ENCODE peak calls at places on chromosomes 13 and 19, in six cellular contexts. O is neuronal stem cell, R is IMR-90, G is trophoblast cell, D is H9, C is H1. I is an unnamed sample.
A peak's percentile ranks its signal among the peaks of the same experiment; 100 is the strongest.

GRCh38 chr13:42101821-42102580 is 53.6 kb downstream of the DGKH start:
- DNase-seq in O (no peak), R (no peak), G (no peak), D (no peak), C (no peak), I (no peak)

GRCh38 chr19:23075031-23075733 is 41.6 kb upstream of the ZNF730 start:
- DNase-seq in O (peak; percentile 81), R (peak; percentile 72), G (peak; percentile 78), D (peak; percentile 97), C (peak; percentile 95), I (peak; percentile 82)

GRCh38 chr13:29582171-29582570 is 13.3 kb downstream of the SLC7A1 start:
- DNase-seq in O (no peak), R (no peak), G (no peak), D (no peak), C (no peak), I (no peak)

GRCh38 chr19:48511321-48511731 is 309 bp downstream of the LMTK3 start:
- DNase-seq in O (no peak), R (no peak), G (peak; percentile 75), D (no peak), C (peak; percentile 74), I (no peak)

GRCh38 chr19:36041831-36042230 is 9.2 kb upstream of the CLIP3 start:
- DNase-seq in O (no peak), R (peak; percentile 82), G (peak; percentile 94), D (no peak), C (no peak), I (peak; percentile 76)

GRCh38 chr13:112322562-112322961 is 53.6 kb upstream of the SPACA7 start:
- DNase-seq in O (no peak), R (no peak), G (no peak), D (no peak), C (no peak), I (no peak)

GRCh38 chr19:13155472-13156284 is 5.5 kb downstream of the IER2 start:
- DNase-seq in O (peak; percentile 83), R (peak; percentile 76), G (peak; percentile 96), D (peak; percentile 94), C (peak; percentile 89), I (peak; percentile 96)

GRCh38 chr13:39385621-39386231 is 217.3 kb downstream of the LHFPL6 start:
- DNase-seq in O (peak; percentile 36), R (peak; percentile 15), G (no peak), D (peak; percentile 47), C (no peak), I (no peak)

GRCh38 chr19:9877775-9878510 is 42.8 kb downstream of the PIN1 start:
- DNase-seq in O (no peak), R (peak; percentile 70), G (no peak), D (no peak), C (no peak), I (peak; percentile 38)

GRCh38 chr13:112959701-112960542 is 9.1 kb upstream of the MCF2L start:
- DNase-seq in O (no peak), R (no peak), G (no peak), D (no peak), C (no peak), I (no peak)

GRCh38 chr13:29846475-29847256 is 3.8 kb downstream of the UBL3 start:
- DNase-seq in O (no peak), R (no peak), G (no peak), D (no peak), C (no peak), I (no peak)

GRCh38 chr13:109816112-109816978 is 30.0 kb upstream of the IRS2 start:
- DNase-seq in O (no peak), R (no peak), G (no peak), D (no peak), C (no peak), I (no peak)

GRCh38 chr19:23505738-23506137 is 110.5 kb upstream of the ZNF91 start:
- DNase-seq in O (no peak), R (no peak), G (no peak), D (no peak), C (no peak), I (no peak)

GRCh38 chr19:13058951-13059660 is 43.6 kb downstream of the LYL1 start:
- DNase-seq in O (no peak), R (no peak), G (no peak), D (no peak), C (no peak), I (no peak)

GRCh38 chr13:109743706-109744453 is 42.5 kb downstream of the IRS2 start:
- DNase-seq in O (no peak), R (peak; percentile 78), G (peak; percentile 96), D (peak; percentile 43), C (no peak), I (peak; percentile 86)

GRCh38 chr13:100491164-100491847 is 97.3 kb downstream of the GGACT start:
- DNase-seq in O (no peak), R (peak; percentile 63), G (peak; percentile 25), D (no peak), C (no peak), I (peak; percentile 72)

GRCh38 chr13:113544896-113545295 is 39.7 kb upstream of the TFDP1 start:
- DNase-seq in O (no peak), R (no peak), G (no peak), D (peak; percentile 15), C (no peak), I (no peak)

GRCh38 chr19:55703790-55704215 is 28.8 kb downstream of the EPN1 start:
- DNase-seq in O (no peak), R (no peak), G (peak; percentile 71), D (peak; percentile 77), C (peak; percentile 92), I (no peak)

GRCh38 chr19:53503126-53503525 is 34.8 kb upstream of the ZNF331 start:
- DNase-seq in O (no peak), R (no peak), G (no peak), D (no peak), C (no peak), I (no peak)

GRCh38 chr13:77345150-77345780 is 18.4 kb upstream of the MYCBP2 start:
- DNase-seq in O (no peak), R (no peak), G (peak; percentile 71), D (no peak), C (no peak), I (no peak)

GRCh38 chr13:34764246-34764645 is 177.8 kb upstream of the NBEA start:
- DNase-seq in O (no peak), R (no peak), G (peak; percentile 84), D (no peak), C (no peak), I (no peak)

GRCh38 chr19:54462713-54463530 is 656 bp downstream of the LENG9 start:
- DNase-seq in O (peak; percentile 59), R (peak; percentile 46), G (peak; percentile 65), D (peak; percentile 81), C (peak; percentile 83), I (peak; percentile 74)

GRCh38 chr13:101309014-101309619 is 107.2 kb downstream of the NALCN start:
- DNase-seq in O (no peak), R (peak; percentile 46), G (peak; percentile 59), D (no peak), C (no peak), I (no peak)

GRCh38 chr13:98853791-98854191 is 101.3 kb upstream of the SLC15A1 start:
- DNase-seq in O (no peak), R (peak; percentile 56), G (no peak), D (no peak), C (no peak), I (peak; percentile 53)

GRCh38 chr13:98858206-98858605 is 105.7 kb upstream of the SLC15A1 start:
- DNase-seq in O (no peak), R (no peak), G (no peak), D (no peak), C (no peak), I (no peak)

GRCh38 chr13:98851276-98851675 is 98.8 kb upstream of the SLC15A1 start:
- DNase-seq in O (no peak), R (no peak), G (no peak), D (no peak), C (no peak), I (no peak)

GRCh38 chr13:98856983-98857382 is 104.5 kb upstream of the SLC15A1 start:
- DNase-seq in O (no peak), R (no peak), G (no peak), D (no peak), C (no peak), I (no peak)

GRCh38 chr13:98854448-98854847 is 102.0 kb upstream of the SLC15A1 start:
- DNase-seq in O (no peak), R (no peak), G (no peak), D (no peak), C (no peak), I (no peak)
- H4K91ac ChIP-seq in O (no peak overlapping the region), R (no peak overlapping the region), G (no peak overlapping the region), D (no peak overlapping the region), C (no peak overlapping the region), I (no peak overlapping the region)

DNA sequence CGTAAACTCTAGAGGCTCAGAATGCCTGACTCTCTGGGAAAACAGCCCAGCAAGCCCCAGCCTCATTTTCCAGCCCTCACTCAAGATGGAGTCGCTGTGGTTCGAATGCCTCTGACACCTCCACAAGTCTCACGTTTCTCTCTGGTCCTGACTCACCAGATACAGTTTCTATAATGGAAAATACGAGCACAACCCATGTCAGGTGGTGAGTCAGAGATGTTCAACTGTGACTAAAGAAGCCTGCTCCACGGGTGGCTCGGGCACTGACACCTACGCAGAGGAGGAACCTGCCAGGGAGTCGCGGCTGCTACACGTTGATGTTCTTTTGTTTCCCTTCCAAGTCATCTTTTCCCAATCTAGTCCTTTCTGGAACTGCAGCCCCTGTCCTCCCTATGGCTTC is 87.1 kb upstream of the STK24 start:
- DNase-seq in O (no peak), R (peak; percentile 85), G (peak; percentile 35), D (no peak), C (no peak), I (peak; percentile 46)
- H4K91ac ChIP-seq in O (no peak overlapping the region), R (no peak overlapping the region), G (no peak overlapping the region), D (no peak overlapping the region), C (no peak overlapping the region), I (no peak overlapping the region)

DNA sequence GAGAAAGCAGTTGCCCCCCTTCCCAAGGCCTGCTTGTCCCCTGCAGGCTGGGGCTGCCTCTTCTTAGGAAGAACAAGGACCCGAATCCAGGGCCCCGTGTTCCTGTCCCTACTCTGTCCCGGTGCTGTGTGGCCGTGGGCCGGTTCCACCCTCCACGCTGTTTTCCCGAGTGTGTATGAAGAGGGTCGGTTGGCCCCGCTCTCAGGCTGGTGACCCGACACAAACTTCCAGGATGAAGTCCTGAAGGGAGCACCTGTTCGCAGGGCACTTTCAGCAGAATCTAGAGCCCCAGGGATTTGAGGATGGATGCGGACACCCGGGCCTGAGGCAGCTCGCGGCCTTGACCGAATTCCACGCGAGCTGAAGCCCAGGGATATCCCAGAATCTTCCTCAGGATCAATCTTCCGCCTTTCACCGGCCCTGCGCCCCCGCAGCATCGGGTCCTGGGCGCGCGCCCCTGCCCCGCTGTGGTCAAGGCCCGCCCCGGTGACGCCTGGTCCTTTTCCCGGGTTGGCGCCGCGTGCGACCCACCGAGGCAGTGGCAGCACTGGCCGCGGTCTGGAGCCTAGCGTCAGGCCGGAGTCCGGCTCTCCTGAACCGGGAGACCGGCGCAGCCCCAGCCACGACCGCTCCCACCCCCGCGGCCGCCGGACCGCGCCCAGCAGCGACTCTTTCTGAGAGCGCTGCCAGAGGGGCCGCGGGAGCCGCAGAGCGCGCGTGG is 528 bp upstream of the CHST8 start:
- DNase-seq in O (no peak), R (no peak), G (no peak), D (no peak), C (peak; percentile 76), I (no peak)
- H4K91ac ChIP-seq in O (no peak overlapping the region), R (no peak overlapping the region), G (no peak overlapping the region), D (no peak overlapping the region), C (no peak overlapping the region), I (no peak overlapping the region)

DNA sequence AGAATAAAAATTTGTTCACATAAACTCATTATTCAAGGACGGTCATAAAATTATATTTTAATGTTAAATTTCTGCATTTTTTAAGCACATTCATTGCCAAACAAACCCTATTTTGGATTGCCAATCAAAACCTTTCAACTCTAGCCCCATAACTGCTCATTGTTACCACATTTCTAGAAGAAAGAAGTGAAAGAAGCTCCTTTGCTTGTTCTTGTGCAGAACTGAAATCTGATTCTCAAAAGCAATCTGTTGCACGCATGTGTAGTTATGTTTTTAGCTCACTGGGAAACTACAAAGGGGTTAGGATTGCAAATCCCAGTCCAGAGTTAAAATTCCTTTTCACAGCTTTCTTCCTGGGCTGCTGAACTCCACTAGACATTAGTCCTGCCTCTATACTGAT is 109.5 kb upstream of the MIR17HG start:
- DNase-seq in O (no peak), R (no peak), G (no peak), D (no peak), C (no peak), I (no peak)
- H4K91ac ChIP-seq in O (no peak overlapping the region), R (no peak overlapping the region), G (no peak overlapping the region), D (no peak overlapping the region), C (no peak overlapping the region), I (no peak overlapping the region)